ENCODE peak calls at places on chromosomes 12 and 14, in ten cellular contexts. One of them, this sample, is unnamed.

GRCh38 chr14:24838945-24839616 is 205.1 kb upstream of the GZMB start:
- DNase-seq in stimulated activated CD4-positive, alpha-beta T cell treated with anti-CD3 and anti-CD28 coated beads, Interleukin-1b, Interleukin-23, amount 100 ng/mL, for 1 hour: no peak
- DNase-seq in lower leg skin: no peak
- DNase-seq in T-helper 2 cell: no peak
- DNase-seq in NCI-H69: peak; percentile 22
- DNase-seq in tibial artery: no peak
- DNase-seq in ELR: no peak
- DNase-seq in ovary: no peak
- DNase-seq in AG04449: no peak
- DNase-seq in activated CD4-positive, alpha-beta T cell treated with anti-CD3 and anti-CD28 coated beads for 36 hours: no peak
- DNase-seq in this sample: no peak

GRCh38 chr12:40010899-40011774 is 94.7 kb downstream of the SLC2A13 start:
- DNase-seq in ovary: no peak
- DNase-seq in AG04449: peak; percentile 19
- DNase-seq in tibial artery: peak; percentile 66
- DNase-seq in NCI-H69: peak; percentile 72
- DNase-seq in activated CD4-positive, alpha-beta T cell treated with anti-CD3 and anti-CD28 coated beads for 36 hours: peak; percentile 57
- DNase-seq in ELR: peak; percentile 68
- DNase-seq in T-helper 2 cell: peak; percentile 11
- DNase-seq in stimulated activated CD4-positive, alpha-beta T cell treated with anti-CD3 and anti-CD28 coated beads, Interleukin-1b, Interleukin-23, amount 100 ng/mL, for 1 hour: no peak
- DNase-seq in lower leg skin: no peak
- DNase-seq in this sample: peak; percentile 84

GRCh38 chr14:91854327-91854934 is 12.9 kb downstream of the TC2N start:
- DNase-seq in ELR: no peak
- DNase-seq in NCI-H69: no peak
- DNase-seq in activated CD4-positive, alpha-beta T cell treated with anti-CD3 and anti-CD28 coated beads for 36 hours: no peak
- DNase-seq in AG04449: no peak
- DNase-seq in stimulated activated CD4-positive, alpha-beta T cell treated with anti-CD3 and anti-CD28 coated beads, Interleukin-1b, Interleukin-23, amount 100 ng/mL, for 1 hour: no peak
- DNase-seq in T-helper 2 cell: no peak
- DNase-seq in ovary: no peak
- DNase-seq in lower leg skin: no peak
- DNase-seq in tibial artery: no peak
- DNase-seq in this sample: no peak

GRCh38 chr14:42378880-42379279 is 772.2 kb downstream of the LRFN5 start:
- DNase-seq in stimulated activated CD4-positive, alpha-beta T cell treated with anti-CD3 and anti-CD28 coated beads, Interleukin-1b, Interleukin-23, amount 100 ng/mL, for 1 hour: no peak
- DNase-seq in lower leg skin: peak; percentile 77
- DNase-seq in AG04449: no peak
- DNase-seq in T-helper 2 cell: no peak
- DNase-seq in ovary: no peak
- DNase-seq in tibial artery: no peak
- DNase-seq in ELR: no peak
- DNase-seq in NCI-H69: peak; percentile 5
- DNase-seq in activated CD4-positive, alpha-beta T cell treated with anti-CD3 and anti-CD28 coated beads for 36 hours: no peak
- DNase-seq in this sample: no peak

GRCh38 chr12:39395866-39396265 is 47.1 kb downstream of the KIF21A start:
- DNase-seq in AG04449: no peak
- DNase-seq in tibial artery: no peak
- DNase-seq in stimulated activated CD4-positive, alpha-beta T cell treated with anti-CD3 and anti-CD28 coated beads, Interleukin-1b, Interleukin-23, amount 100 ng/mL, for 1 hour: no peak
- DNase-seq in activated CD4-positive, alpha-beta T cell treated with anti-CD3 and anti-CD28 coated beads for 36 hours: no peak
- DNase-seq in NCI-H69: no peak
- DNase-seq in ovary: no peak
- DNase-seq in lower leg skin: no peak
- DNase-seq in T-helper 2 cell: no peak
- DNase-seq in ELR: no peak
- DNase-seq in this sample: no peak

GRCh38 chr14:63745858-63746425 is 18.1 kb upstream of the SGPP1 start:
- DNase-seq in activated CD4-positive, alpha-beta T cell treated with anti-CD3 and anti-CD28 coated beads for 36 hours: peak; percentile 12
- DNase-seq in lower leg skin: no peak
- DNase-seq in AG04449: no peak
- DNase-seq in stimulated activated CD4-positive, alpha-beta T cell treated with anti-CD3 and anti-CD28 coated beads, Interleukin-1b, Interleukin-23, amount 100 ng/mL, for 1 hour: no peak
- DNase-seq in T-helper 2 cell: peak; percentile 8
- DNase-seq in tibial artery: peak; percentile 47
- DNase-seq in ovary: no peak
- DNase-seq in ELR: no peak
- DNase-seq in NCI-H69: no peak
- DNase-seq in this sample: peak; percentile 83

GRCh38 chr12:108693186-108693585 is 38.1 kb downstream of the CORO1C start:
- DNase-seq in AG04449: no peak
- DNase-seq in ovary: no peak
- DNase-seq in stimulated activated CD4-positive, alpha-beta T cell treated with anti-CD3 and anti-CD28 coated beads, Interleukin-1b, Interleukin-23, amount 100 ng/mL, for 1 hour: no peak
- DNase-seq in T-helper 2 cell: no peak
- DNase-seq in tibial artery: no peak
- DNase-seq in NCI-H69: no peak
- DNase-seq in ELR: no peak
- DNase-seq in lower leg skin: no peak
- DNase-seq in activated CD4-positive, alpha-beta T cell treated with anti-CD3 and anti-CD28 coated beads for 36 hours: no peak
- DNase-seq in this sample: no peak

GRCh38 chr14:61147369-61147897 is 133.7 kb downstream of the TMEM30B start:
- DNase-seq in NCI-H69: peak; percentile 46
- DNase-seq in ELR: peak; percentile 41
- DNase-seq in T-helper 2 cell: no peak
- DNase-seq in ovary: no peak
- DNase-seq in tibial artery: no peak
- DNase-seq in activated CD4-positive, alpha-beta T cell treated with anti-CD3 and anti-CD28 coated beads for 36 hours: no peak
- DNase-seq in stimulated activated CD4-positive, alpha-beta T cell treated with anti-CD3 and anti-CD28 coated beads, Interleukin-1b, Interleukin-23, amount 100 ng/mL, for 1 hour: no peak
- DNase-seq in AG04449: peak; percentile 41
- DNase-seq in lower leg skin: no peak
- DNase-seq in this sample: no peak

GRCh38 chr12:25677180-25677937 is 124.3 kb upstream of the LMNTD1 start:
- DNase-seq in NCI-H69: no peak
- DNase-seq in tibial artery: no peak
- DNase-seq in T-helper 2 cell: no peak
- DNase-seq in stimulated activated CD4-positive, alpha-beta T cell treated with anti-CD3 and anti-CD28 coated beads, Interleukin-1b, Interleukin-23, amount 100 ng/mL, for 1 hour: no peak
- DNase-seq in AG04449: no peak
- DNase-seq in activated CD4-positive, alpha-beta T cell treated with anti-CD3 and anti-CD28 coated beads for 36 hours: no peak
- DNase-seq in ELR: peak; percentile 39
- DNase-seq in ovary: no peak
- DNase-seq in lower leg skin: no peak
- DNase-seq in this sample: no peak

GRCh38 chr12:111211910-111212757 is 156.8 kb downstream of the PHETA1 start:
- DNase-seq in ELR: no peak
- DNase-seq in ovary: no peak
- DNase-seq in T-helper 2 cell: no peak
- DNase-seq in AG04449: no peak
- DNase-seq in activated CD4-positive, alpha-beta T cell treated with anti-CD3 and anti-CD28 coated beads for 36 hours: peak; percentile 24
- DNase-seq in lower leg skin: no peak
- DNase-seq in stimulated activated CD4-positive, alpha-beta T cell treated with anti-CD3 and anti-CD28 coated beads, Interleukin-1b, Interleukin-23, amount 100 ng/mL, for 1 hour: no peak
- DNase-seq in tibial artery: no peak
- DNase-seq in NCI-H69: peak; percentile 12
- DNase-seq in this sample: no peak

GRCh38 chr14:50524071-50524470 is 8.3 kb downstream of the MAP4K5 start:
- DNase-seq in AG04449: no peak
- DNase-seq in ovary: no peak
- DNase-seq in NCI-H69: no peak
- DNase-seq in ELR: no peak
- DNase-seq in lower leg skin: no peak
- DNase-seq in stimulated activated CD4-positive, alpha-beta T cell treated with anti-CD3 and anti-CD28 coated beads, Interleukin-1b, Interleukin-23, amount 100 ng/mL, for 1 hour: no peak
- DNase-seq in activated CD4-positive, alpha-beta T cell treated with anti-CD3 and anti-CD28 coated beads for 36 hours: no peak
- DNase-seq in T-helper 2 cell: no peak
- DNase-seq in tibial artery: no peak
- DNase-seq in this sample: no peak

GRCh38 chr12:94207467-94208432 is 59.4 kb downstream of the PLXNC1 start:
- DNase-seq in T-helper 2 cell: no peak
- DNase-seq in ELR: no peak
- DNase-seq in activated CD4-positive, alpha-beta T cell treated with anti-CD3 and anti-CD28 coated beads for 36 hours: peak; percentile 62
- DNase-seq in lower leg skin: no peak
- DNase-seq in tibial artery: no peak
- DNase-seq in NCI-H69: no peak
- DNase-seq in stimulated activated CD4-positive, alpha-beta T cell treated with anti-CD3 and anti-CD28 coated beads, Interleukin-1b, Interleukin-23, amount 100 ng/mL, for 1 hour: peak; percentile 4
- DNase-seq in ovary: no peak
- DNase-seq in AG04449: no peak
- DNase-seq in this sample: peak; percentile 76

GRCh38 chr12:41509655-41510054 is 321.5 kb downstream of the PDZRN4 start:
- DNase-seq in activated CD4-positive, alpha-beta T cell treated with anti-CD3 and anti-CD28 coated beads for 36 hours: no peak
- DNase-seq in NCI-H69: peak; percentile 3
- DNase-seq in T-helper 2 cell: no peak
- DNase-seq in ELR: no peak
- DNase-seq in AG04449: no peak
- DNase-seq in stimulated activated CD4-positive, alpha-beta T cell treated with anti-CD3 and anti-CD28 coated beads, Interleukin-1b, Interleukin-23, amount 100 ng/mL, for 1 hour: no peak
- DNase-seq in tibial artery: no peak
- DNase-seq in ovary: no peak
- DNase-seq in lower leg skin: no peak
- DNase-seq in this sample: no peak

GRCh38 chr12:25801621-25802243 is 156.8 kb upstream of the RASSF8 start:
- DNase-seq in tibial artery: no peak
- DNase-seq in stimulated activated CD4-positive, alpha-beta T cell treated with anti-CD3 and anti-CD28 coated beads, Interleukin-1b, Interleukin-23, amount 100 ng/mL, for 1 hour: no peak
- DNase-seq in ELR: no peak
- DNase-seq in AG04449: no peak
- DNase-seq in activated CD4-positive, alpha-beta T cell treated with anti-CD3 and anti-CD28 coated beads for 36 hours: no peak
- DNase-seq in NCI-H69: no peak
- DNase-seq in lower leg skin: no peak
- DNase-seq in ovary: no peak
- DNase-seq in T-helper 2 cell: no peak
- DNase-seq in this sample: no peak

GRCh38 chr12:96434107-96434506 is 33.9 kb upstream of the CDK17 start:
- DNase-seq in NCI-H69: no peak
- DNase-seq in AG04449: peak; percentile 97
- DNase-seq in lower leg skin: no peak
- DNase-seq in tibial artery: no peak
- DNase-seq in ELR: peak; percentile 93
- DNase-seq in ovary: no peak
- DNase-seq in stimulated activated CD4-positive, alpha-beta T cell treated with anti-CD3 and anti-CD28 coated beads, Interleukin-1b, Interleukin-23, amount 100 ng/mL, for 1 hour: no peak
- DNase-seq in activated CD4-positive, alpha-beta T cell treated with anti-CD3 and anti-CD28 coated beads for 36 hours: peak; percentile 85
- DNase-seq in T-helper 2 cell: peak; percentile 67
- DNase-seq in this sample: peak; percentile 87

GRCh38 chr14:91228112-91229004 is 16.1 kb downstream of the GPR68 start:
- DNase-seq in ELR: peak; percentile 87
- DNase-seq in lower leg skin: no peak
- DNase-seq in NCI-H69: no peak
- DNase-seq in activated CD4-positive, alpha-beta T cell treated with anti-CD3 and anti-CD28 coated beads for 36 hours: peak; percentile 95
- DNase-seq in T-helper 2 cell: peak; percentile 74
- DNase-seq in ovary: no peak
- DNase-seq in stimulated activated CD4-positive, alpha-beta T cell treated with anti-CD3 and anti-CD28 coated beads, Interleukin-1b, Interleukin-23, amount 100 ng/mL, for 1 hour: peak; percentile 67
- DNase-seq in AG04449: no peak
- DNase-seq in tibial artery: no peak
- DNase-seq in this sample: peak; percentile 65

GRCh38 chr12:128069359-128069997 is 197.5 kb upstream of the TMEM132C start:
- DNase-seq in T-helper 2 cell: no peak
- DNase-seq in AG04449: peak; percentile 46
- DNase-seq in lower leg skin: peak; percentile 70
- DNase-seq in stimulated activated CD4-positive, alpha-beta T cell treated with anti-CD3 and anti-CD28 coated beads, Interleukin-1b, Interleukin-23, amount 100 ng/mL, for 1 hour: no peak
- DNase-seq in NCI-H69: peak; percentile 58
- DNase-seq in activated CD4-positive, alpha-beta T cell treated with anti-CD3 and anti-CD28 coated beads for 36 hours: peak; percentile 49
- DNase-seq in tibial artery: no peak
- DNase-seq in ovary: no peak
- DNase-seq in ELR: peak; percentile 66
- DNase-seq in this sample: no peak

GRCh38 chr14:67487937-67488893 is at the start of gene TMEM229B:
- DNase-seq in stimulated activated CD4-positive, alpha-beta T cell treated with anti-CD3 and anti-CD28 coated beads, Interleukin-1b, Interleukin-23, amount 100 ng/mL, for 1 hour: peak; percentile 24
- DNase-seq in T-helper 2 cell: peak; percentile 47
- DNase-seq in ovary: peak; percentile 25
- DNase-seq in activated CD4-positive, alpha-beta T cell treated with anti-CD3 and anti-CD28 coated beads for 36 hours: peak; percentile 85
- DNase-seq in lower leg skin: no peak
- DNase-seq in tibial artery: no peak
- DNase-seq in NCI-H69: no peak
- DNase-seq in AG04449: no peak
- DNase-seq in ELR: peak; percentile 19
- DNase-seq in this sample: peak; percentile 94

GRCh38 chr12:76781321-76781720 is 17.4 kb downstream of the ZDHHC17 start:
- DNase-seq in T-helper 2 cell: no peak
- DNase-seq in stimulated activated CD4-positive, alpha-beta T cell treated with anti-CD3 and anti-CD28 coated beads, Interleukin-1b, Interleukin-23, amount 100 ng/mL, for 1 hour: no peak
- DNase-seq in tibial artery: no peak
- DNase-seq in lower leg skin: no peak
- DNase-seq in activated CD4-positive, alpha-beta T cell treated with anti-CD3 and anti-CD28 coated beads for 36 hours: no peak
- DNase-seq in ovary: no peak
- DNase-seq in AG04449: no peak
- DNase-seq in ELR: no peak
- DNase-seq in NCI-H69: no peak
- DNase-seq in this sample: no peak

GRCh38 chr12:3658327-3659163 is 94.4 kb downstream of the CRACR2A start:
- DNase-seq in AG04449: no peak
- DNase-seq in ovary: peak; percentile 43
- DNase-seq in NCI-H69: peak; percentile 59
- DNase-seq in stimulated activated CD4-positive, alpha-beta T cell treated with anti-CD3 and anti-CD28 coated beads, Interleukin-1b, Interleukin-23, amount 100 ng/mL, for 1 hour: no peak
- DNase-seq in ELR: peak; percentile 51
- DNase-seq in activated CD4-positive, alpha-beta T cell treated with anti-CD3 and anti-CD28 coated beads for 36 hours: peak; percentile 63
- DNase-seq in lower leg skin: no peak
- DNase-seq in tibial artery: no peak
- DNase-seq in T-helper 2 cell: no peak
- DNase-seq in this sample: peak; percentile 57

GRCh38 chr14:73058923-73059311 is 583 bp downstream of the RBM25 start:
- DNase-seq in lower leg skin: peak; percentile 88
- DNase-seq in activated CD4-positive, alpha-beta T cell treated with anti-CD3 and anti-CD28 coated beads for 36 hours: no peak
- DNase-seq in NCI-H69: peak; percentile 69
- DNase-seq in tibial artery: peak; percentile 45
- DNase-seq in ELR: peak; percentile 66
- DNase-seq in stimulated activated CD4-positive, alpha-beta T cell treated with anti-CD3 and anti-CD28 coated beads, Interleukin-1b, Interleukin-23, amount 100 ng/mL, for 1 hour: no peak
- DNase-seq in ovary: no peak
- DNase-seq in T-helper 2 cell: no peak
- DNase-seq in AG04449: no peak
- DNase-seq in this sample: peak; percentile 23

GRCh38 chr14:24052656-24053547 is 1.1 kb downstream of the CARMIL3 start:
- DNase-seq in tibial artery: no peak
- DNase-seq in activated CD4-positive, alpha-beta T cell treated with anti-CD3 and anti-CD28 coated beads for 36 hours: peak; percentile 81
- DNase-seq in lower leg skin: no peak
- DNase-seq in ELR: no peak
- DNase-seq in stimulated activated CD4-positive, alpha-beta T cell treated with anti-CD3 and anti-CD28 coated beads, Interleukin-1b, Interleukin-23, amount 100 ng/mL, for 1 hour: peak; percentile 34
- DNase-seq in AG04449: no peak
- DNase-seq in T-helper 2 cell: no peak
- DNase-seq in ovary: no peak
- DNase-seq in NCI-H69: no peak
- DNase-seq in this sample: no peak

GRCh38 chr14:76943072-76943471 is 85.4 kb downstream of the IRF2BPL start:
- DNase-seq in NCI-H69: no peak
- DNase-seq in ELR: no peak
- DNase-seq in AG04449: no peak
- DNase-seq in T-helper 2 cell: no peak
- DNase-seq in lower leg skin: no peak
- DNase-seq in stimulated activated CD4-positive, alpha-beta T cell treated with anti-CD3 and anti-CD28 coated beads, Interleukin-1b, Interleukin-23, amount 100 ng/mL, for 1 hour: no peak
- DNase-seq in activated CD4-positive, alpha-beta T cell treated with anti-CD3 and anti-CD28 coated beads for 36 hours: no peak
- DNase-seq in tibial artery: no peak
- DNase-seq in ovary: no peak
- DNase-seq in this sample: no peak

This sample was measured in Peyer's patch.